ENCODE peak calls at places on chromosome 11, in five cellular contexts. D is neural crest cell, J is SJSA1, F is NCI-H1930, U is sciatic nerve. P is an unnamed sample.

GRCh38 chr11:129728571-129728970 is 87.1 kb upstream of the TMEM45B start:
- DNase-seq in J (no peak), F (no peak), D (no peak), U (no peak), P (peak)

GRCh38 chr11:122137081-122137793 is 21.2 kb upstream of the BLID start:
- DNase-seq in D (no peak), J (peak), F (no peak), U (no peak), P (no peak)

GRCh38 chr11:68379216-68379615 is 66.8 kb downstream of the LRP5 start:
- DNase-seq in F (no peak), D (no peak), U (no peak), J (no peak), P (no peak)

GRCh38 chr11:82747471-82747870 is 13.8 kb upstream of the FAM181B start:
- DNase-seq in D (no peak), U (no peak), J (no peak), F (no peak), P (no peak)

GRCh38 chr11:72683782-72684200 is 9.6 kb upstream of the PDE2A start:
- DNase-seq in F (peak), U (peak), D (peak), J (peak), P (peak)

GRCh38 chr11:13782395-13783080 is 114.1 kb downstream of the FAR1 start:
- DNase-seq in D (no peak), F (no peak), U (no peak), J (no peak), P (no peak)

GRCh38 chr11:45850446-45850845 is 3.2 kb downstream of the CRY2 start:
- DNase-seq in D (no peak), U (peak), J (no peak), F (no peak), P (no peak)

GRCh38 chr11:35009191-35009940 is 92.9 kb downstream of the PDHX start:
- DNase-seq in U (no peak), J (peak), D (no peak), F (no peak), P (no peak)

P was measured in DMS79 treated with DMSO at 0.1 percent for 48 hours.